ENCODE peak calls at places on chromosomes 2 and 18, in ten cellular contexts. One of them, this sample, is unnamed.

GRCh38 chr18:54222922-54223567 is 1.4 kb downstream of the MBD2 start:
- DNase-seq in fibroblast of mammary gland: no peak
- DNase-seq in AG10803: no peak
- DNase-seq in A549: no peak
- DNase-seq in cardiac fibroblast: no peak
- DNase-seq in AG04450: no peak
- DNase-seq in body of pancreas: no peak
- DNase-seq in hepatocyte: peak; percentile 26
- DNase-seq in lower lobe of right lung: no peak
- DNase-seq in prostate gland: peak; percentile 23
- DNase-seq in this sample: no peak

GRCh38 chr2:124024491-124025348 is at the start of gene CNTNAP5:
- DNase-seq in fibroblast of mammary gland: peak; percentile 1
- DNase-seq in AG10803: no peak
- DNase-seq in A549: no peak
- DNase-seq in cardiac fibroblast: peak; percentile 66
- DNase-seq in AG04450: no peak
- DNase-seq in body of pancreas: peak; percentile 64
- DNase-seq in hepatocyte: peak; percentile 87
- DNase-seq in lower lobe of right lung: peak; percentile 65
- DNase-seq in prostate gland: no peak
- DNase-seq in this sample: peak; percentile 9

GRCh38 chr18:42028232-42028832 is 73.3 kb downstream of the PIK3C3 start:
- DNase-seq in fibroblast of mammary gland: peak; percentile 48
- DNase-seq in AG10803: peak; percentile 58
- DNase-seq in A549: peak; percentile 7
- DNase-seq in cardiac fibroblast: peak; percentile 56
- DNase-seq in AG04450: no peak
- DNase-seq in body of pancreas: peak; percentile 19
- DNase-seq in hepatocyte: peak; percentile 54
- DNase-seq in lower lobe of right lung: no peak
- DNase-seq in prostate gland: no peak
- DNase-seq in this sample: peak; percentile 69

GRCh38 chr18:22639026-22639463 is 221.3 kb upstream of the CTAGE1 start:
- DNase-seq in fibroblast of mammary gland: peak; percentile 96
- DNase-seq in AG10803: peak; percentile 81
- DNase-seq in A549: peak; percentile 17
- DNase-seq in cardiac fibroblast: peak; percentile 88
- DNase-seq in AG04450: peak; percentile 33
- DNase-seq in body of pancreas: no peak
- DNase-seq in hepatocyte: no peak
- DNase-seq in lower lobe of right lung: no peak
- DNase-seq in prostate gland: no peak
- DNase-seq in this sample: peak; percentile 99

GRCh38 chr2:20609349-20609994 is 41.4 kb downstream of the HS1BP3 start:
- DNase-seq in fibroblast of mammary gland: peak; percentile 92
- DNase-seq in AG10803: peak; percentile 55
- DNase-seq in A549: no peak
- DNase-seq in cardiac fibroblast: peak; percentile 88
- DNase-seq in AG04450: no peak
- DNase-seq in body of pancreas: no peak
- DNase-seq in hepatocyte: peak; percentile 62
- DNase-seq in lower lobe of right lung: peak; percentile 30
- DNase-seq in prostate gland: no peak
- DNase-seq in this sample: peak; percentile 72

GRCh38 chr2:72915907-72916742 is 1.2 kb upstream of the EMX1 start:
- DNase-seq in fibroblast of mammary gland: no peak
- DNase-seq in AG10803: no peak
- DNase-seq in A549: peak; percentile 67
- DNase-seq in cardiac fibroblast: peak; percentile 24
- DNase-seq in AG04450: no peak
- DNase-seq in body of pancreas: peak; percentile 59
- DNase-seq in hepatocyte: peak; percentile 79
- DNase-seq in lower lobe of right lung: no peak
- DNase-seq in prostate gland: peak; percentile 35
- DNase-seq in this sample: no peak

GRCh38 chr2:15041429-15041837 is 408.9 kb downstream of the LRATD1 start:
- DNase-seq in fibroblast of mammary gland: no peak
- DNase-seq in AG10803: no peak
- DNase-seq in A549: no peak
- DNase-seq in cardiac fibroblast: no peak
- DNase-seq in AG04450: no peak
- DNase-seq in body of pancreas: peak; percentile 34
- DNase-seq in hepatocyte: peak; percentile 28
- DNase-seq in lower lobe of right lung: no peak
- DNase-seq in prostate gland: no peak
- DNase-seq in this sample: no peak

GRCh38 chr2:54560146-54560881 is 104.2 kb downstream of the SPTBN1 start:
- DNase-seq in fibroblast of mammary gland: peak; percentile 76
- DNase-seq in AG10803: peak; percentile 86
- DNase-seq in A549: peak; percentile 49
- DNase-seq in cardiac fibroblast: peak; percentile 85
- DNase-seq in AG04450: no peak
- DNase-seq in body of pancreas: peak; percentile 43
- DNase-seq in hepatocyte: peak; percentile 42
- DNase-seq in lower lobe of right lung: peak; percentile 51
- DNase-seq in prostate gland: peak; percentile 15
- DNase-seq in this sample: peak; percentile 79

GRCh38 chr2:100744589-100744988 is 75.3 kb upstream of the NPAS2 start:
- DNase-seq in fibroblast of mammary gland: peak; percentile 57
- DNase-seq in AG10803: no peak
- DNase-seq in A549: no peak
- DNase-seq in cardiac fibroblast: no peak
- DNase-seq in AG04450: no peak
- DNase-seq in body of pancreas: peak; percentile 21
- DNase-seq in hepatocyte: peak; percentile 26
- DNase-seq in lower lobe of right lung: no peak
- DNase-seq in prostate gland: no peak
- DNase-seq in this sample: peak; percentile 81

GRCh38 chr18:8969639-8970378 is 132.7 kb upstream of the NDUFV2 start:
- DNase-seq in fibroblast of mammary gland: no peak
- DNase-seq in AG10803: peak; percentile 88
- DNase-seq in A549: no peak
- DNase-seq in cardiac fibroblast: no peak
- DNase-seq in AG04450: no peak
- DNase-seq in body of pancreas: no peak
- DNase-seq in hepatocyte: no peak
- DNase-seq in lower lobe of right lung: no peak
- DNase-seq in prostate gland: no peak
- DNase-seq in this sample: no peak

GRCh38 chr2:144996225-144996795 is 476.4 kb upstream of the ZEB2 start:
- DNase-seq in fibroblast of mammary gland: peak; percentile 54
- DNase-seq in AG10803: peak; percentile 62
- DNase-seq in A549: no peak
- DNase-seq in cardiac fibroblast: peak; percentile 72
- DNase-seq in AG04450: no peak
- DNase-seq in body of pancreas: no peak
- DNase-seq in hepatocyte: no peak
- DNase-seq in lower lobe of right lung: no peak
- DNase-seq in prostate gland: no peak
- DNase-seq in this sample: peak; percentile 72

GRCh38 chr2:219983836-219984235 is 356.4 kb downstream of the SLC4A3 start:
- DNase-seq in fibroblast of mammary gland: no peak
- DNase-seq in AG10803: peak; percentile 19
- DNase-seq in A549: no peak
- DNase-seq in cardiac fibroblast: peak; percentile 33
- DNase-seq in AG04450: no peak
- DNase-seq in body of pancreas: no peak
- DNase-seq in hepatocyte: no peak
- DNase-seq in lower lobe of right lung: no peak
- DNase-seq in prostate gland: no peak
- DNase-seq in this sample: peak; percentile 41

GRCh38 chr18:8381801-8382459 is 227.3 kb upstream of the RAB12 start:
- DNase-seq in fibroblast of mammary gland: no peak
- DNase-seq in AG10803: peak; percentile 8
- DNase-seq in A549: no peak
- DNase-seq in cardiac fibroblast: peak; percentile 42
- DNase-seq in AG04450: no peak
- DNase-seq in body of pancreas: no peak
- DNase-seq in hepatocyte: no peak
- DNase-seq in lower lobe of right lung: no peak
- DNase-seq in prostate gland: no peak
- DNase-seq in this sample: no peak

GRCh38 chr2:8315766-8316165 is 366.1 kb upstream of the ID2 start:
- DNase-seq in fibroblast of mammary gland: peak; percentile 56
- DNase-seq in AG10803: peak; percentile 45
- DNase-seq in A549: no peak
- DNase-seq in cardiac fibroblast: peak; percentile 19
- DNase-seq in AG04450: no peak
- DNase-seq in body of pancreas: peak; percentile 45
- DNase-seq in hepatocyte: peak; percentile 82
- DNase-seq in lower lobe of right lung: no peak
- DNase-seq in prostate gland: no peak
- DNase-seq in this sample: no peak

GRCh38 chr2:214699236-214699635 is 110.2 kb downstream of the BARD1 start:
- DNase-seq in fibroblast of mammary gland: no peak
- DNase-seq in AG10803: no peak
- DNase-seq in A549: no peak
- DNase-seq in cardiac fibroblast: no peak
- DNase-seq in AG04450: no peak
- DNase-seq in body of pancreas: no peak
- DNase-seq in hepatocyte: no peak
- DNase-seq in lower lobe of right lung: no peak
- DNase-seq in prostate gland: no peak
- DNase-seq in this sample: no peak

GRCh38 chr2:74849228-74849892 is 15.4 kb downstream of the HK2 start:
- DNase-seq in fibroblast of mammary gland: no peak
- DNase-seq in AG10803: no peak
- DNase-seq in A549: no peak
- DNase-seq in cardiac fibroblast: peak; percentile 80
- DNase-seq in AG04450: no peak
- DNase-seq in body of pancreas: peak; percentile 51
- DNase-seq in hepatocyte: no peak
- DNase-seq in lower lobe of right lung: peak; percentile 76
- DNase-seq in prostate gland: peak; percentile 44
- DNase-seq in this sample: no peak

GRCh38 chr18:24381126-24381525 is 16.5 kb downstream of the OSBPL1A start:
- DNase-seq in fibroblast of mammary gland: no peak
- DNase-seq in AG10803: no peak
- DNase-seq in A549: no peak
- DNase-seq in cardiac fibroblast: no peak
- DNase-seq in AG04450: no peak
- DNase-seq in body of pancreas: no peak
- DNase-seq in hepatocyte: no peak
- DNase-seq in lower lobe of right lung: no peak
- DNase-seq in prostate gland: no peak
- DNase-seq in this sample: peak; percentile 9

GRCh38 chr2:30240162-30240696 is 8.9 kb downstream of the LBH start:
- DNase-seq in fibroblast of mammary gland: no peak
- DNase-seq in AG10803: no peak
- DNase-seq in A549: no peak
- DNase-seq in cardiac fibroblast: no peak
- DNase-seq in AG04450: no peak
- DNase-seq in body of pancreas: no peak
- DNase-seq in hepatocyte: no peak
- DNase-seq in lower lobe of right lung: no peak
- DNase-seq in prostate gland: no peak
- DNase-seq in this sample: no peak

DNA sequence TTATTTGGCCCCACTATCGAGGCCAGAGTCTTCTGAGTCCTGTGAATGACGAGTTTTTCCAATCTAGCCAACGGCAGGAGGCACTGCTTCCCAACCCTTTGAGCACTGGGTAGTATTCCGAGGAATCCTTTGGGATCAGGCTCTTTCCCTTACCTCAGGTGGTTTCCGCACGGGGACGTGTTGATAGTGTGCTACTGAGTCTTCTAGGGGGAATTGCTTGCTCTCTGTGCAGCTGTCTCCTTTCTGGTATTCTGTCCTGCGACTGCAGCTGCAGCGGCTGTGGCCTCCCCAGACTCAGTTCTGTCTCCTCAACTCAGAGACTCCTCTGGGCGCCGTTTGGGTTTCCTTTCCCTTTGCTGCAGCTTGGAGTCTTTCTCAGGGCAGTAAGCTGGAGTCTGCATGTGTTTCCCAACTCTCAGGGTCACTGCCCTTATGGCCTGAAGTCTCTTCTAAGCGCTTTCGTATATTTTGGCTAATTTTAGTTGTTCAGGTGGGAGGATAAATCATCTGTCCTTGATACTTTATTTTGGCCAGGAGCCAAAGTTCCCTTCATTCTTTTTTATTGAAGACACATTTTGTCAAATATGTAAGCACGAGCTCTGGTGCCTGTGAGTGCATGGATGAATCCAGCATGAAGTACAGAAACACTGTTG is 118.4 kb downstream of the MAP4K4 start:
- DNase-seq in fibroblast of mammary gland: peak; percentile 73
- DNase-seq in AG10803: peak; percentile 51
- DNase-seq in A549: no peak
- DNase-seq in cardiac fibroblast: no peak
- DNase-seq in AG04450: no peak
- DNase-seq in body of pancreas: no peak
- DNase-seq in hepatocyte: no peak
- DNase-seq in lower lobe of right lung: no peak
- DNase-seq in prostate gland: no peak
- DNase-seq in this sample: peak; percentile 64
- H3K4me3 ChIP-seq in fibroblast of mammary gland: no peak overlapping the region
- H3K4me3 ChIP-seq in AG10803: no peak overlapping the region
- H3K4me3 ChIP-seq in A549: no peak overlapping the region
- H3K4me3 ChIP-seq in cardiac fibroblast: no peak overlapping the region
- H3K4me3 ChIP-seq in AG04450: no peak overlapping the region
- H3K4me3 ChIP-seq in body of pancreas: no peak overlapping the region
- H3K4me3 ChIP-seq in hepatocyte: no peak overlapping the region
- H3K4me3 ChIP-seq in lower lobe of right lung: no peak overlapping the region
- H3K4me3 ChIP-seq in prostate gland: no peak overlapping the region
- H3K4me3 ChIP-seq in this sample: no peak overlapping the region

GRCh38 chr2:175167792-175168563 is at the start of gene ATF2:
- DNase-seq in fibroblast of mammary gland: peak; percentile 99
- DNase-seq in AG10803: peak; percentile 100
- DNase-seq in A549: peak; percentile 90
- DNase-seq in cardiac fibroblast: peak; percentile 100
- DNase-seq in AG04450: peak; percentile 100
- DNase-seq in body of pancreas: peak; percentile 100
- DNase-seq in hepatocyte: peak; percentile 99
- DNase-seq in lower lobe of right lung: peak; percentile 99
- DNase-seq in prostate gland: peak; percentile 99
- DNase-seq in this sample: peak; percentile 100
- TF ChIP-seq CTCF in fibroblast of mammary gland: no peak
- TF ChIP-seq CTCF in AG10803: no peak
- TF ChIP-seq CTCF in A549: no peak
- TF ChIP-seq CTCF in cardiac fibroblast: peak; percentile 11
- TF ChIP-seq CTCF in AG04450: no peak
- TF ChIP-seq CTCF in body of pancreas: no peak
- TF ChIP-seq CTCF in hepatocyte: no peak
- TF ChIP-seq CTCF in lower lobe of right lung: no peak
- TF ChIP-seq CTCF in prostate gland: no peak
- TF ChIP-seq CTCF in this sample: peak; percentile 11

GRCh38 chr2:44944952-44945612 is 3.6 kb downstream of the SIX3 start:
- DNase-seq in fibroblast of mammary gland: no peak
- DNase-seq in AG10803: no peak
- DNase-seq in A549: no peak
- DNase-seq in cardiac fibroblast: no peak
- DNase-seq in AG04450: no peak
- DNase-seq in body of pancreas: no peak
- DNase-seq in hepatocyte: no peak
- DNase-seq in lower lobe of right lung: no peak
- DNase-seq in prostate gland: no peak
- DNase-seq in this sample: no peak
- H3K4me3 ChIP-seq in fibroblast of mammary gland: no peak overlapping the region
- H3K4me3 ChIP-seq in AG10803: no peak overlapping the region
- H3K4me3 ChIP-seq in A549: no peak overlapping the region
- H3K4me3 ChIP-seq in cardiac fibroblast: no peak overlapping the region
- H3K4me3 ChIP-seq in AG04450: no peak overlapping the region
- H3K4me3 ChIP-seq in body of pancreas: no peak overlapping the region
- H3K4me3 ChIP-seq in hepatocyte: no peak overlapping the region
- H3K4me3 ChIP-seq in lower lobe of right lung: no peak overlapping the region
- H3K4me3 ChIP-seq in prostate gland: no peak overlapping the region
- H3K4me3 ChIP-seq in this sample: no peak overlapping the region

GRCh38 chr2:17242813-17243485 is 275.3 kb downstream of the RAD51AP2 start:
- DNase-seq in fibroblast of mammary gland: no peak
- DNase-seq in AG10803: no peak
- DNase-seq in A549: no peak
- DNase-seq in cardiac fibroblast: no peak
- DNase-seq in AG04450: no peak
- DNase-seq in body of pancreas: no peak
- DNase-seq in hepatocyte: no peak
- DNase-seq in lower lobe of right lung: no peak
- DNase-seq in prostate gland: no peak
- DNase-seq in this sample: no peak
- TF ChIP-seq CTCF in fibroblast of mammary gland: no peak
- TF ChIP-seq CTCF in AG10803: no peak
- TF ChIP-seq CTCF in A549: no peak
- TF ChIP-seq CTCF in cardiac fibroblast: no peak
- TF ChIP-seq CTCF in AG04450: no peak
- TF ChIP-seq CTCF in body of pancreas: no peak
- TF ChIP-seq CTCF in hepatocyte: no peak
- TF ChIP-seq CTCF in lower lobe of right lung: no peak
- TF ChIP-seq CTCF in prostate gland: no peak
- TF ChIP-seq CTCF in this sample: no peak